ENCODE peak calls at places on chromosome 18, in seven cellular contexts. R, M, A, Y, X, P and S are unnamed samples.
A peak's percentile ranks its signal among the peaks of the same experiment; 100 is the strongest.

GRCh38 chr18:13511961-13512572 is 214.3 kb downstream of the FAM210A start:
- DNase-seq in R (no peak), M (no peak), A (no peak), Y (no peak), X (no peak), P (no peak), S (no peak)

GRCh38 chr18:48819276-48819675 is 131.5 kb downstream of the SMAD7 start:
- DNase-seq in R (no peak), M (peak; percentile 6), A (no peak), Y (no peak), X (no peak), P (no peak), S (no peak)

GRCh38 chr18:79566841-79567370 is 112.7 kb upstream of the CTDP1 start:
- DNase-seq in R (no peak), M (no peak), A (no peak), Y (no peak), X (no peak), P (no peak), S (no peak)

GRCh38 chr18:49597556-49597955 is 35.7 kb downstream of the LIPG start:
- DNase-seq in R (no peak), M (no peak), A (no peak), Y (no peak), X (no peak), P (no peak), S (no peak)

GRCh38 chr18:37253424-37254255 is 312.0 kb downstream of the CELF4 start:
- DNase-seq in R (no peak), M (peak; percentile 66), A (no peak), Y (peak; percentile 96), X (no peak), P (no peak), S (peak; percentile 98)

GRCh38 chr18:49745051-49746014 is 68.0 kb downstream of the ACAA2 start:
- DNase-seq in R (no peak), M (no peak), A (no peak), Y (no peak), X (no peak), P (no peak), S (no peak)

GRCh38 chr18:62937065-62937464 is 221.7 kb downstream of the PHLPP1 start:
- DNase-seq in R (no peak), M (no peak), A (no peak), Y (no peak), X (no peak), P (no peak), S (no peak)

GRCh38 chr18:80147418-80148315 is 38.6 kb downstream of the ADNP2 start:
- DNase-seq in R (peak; percentile 60), M (peak; percentile 77), A (no peak), Y (no peak), X (no peak), P (peak; percentile 77), S (no peak)

GRCh38 chr18:58247363-58247834 is 203.4 kb downstream of the NEDD4L start:
- DNase-seq in R (no peak), M (peak; percentile 38), A (no peak), Y (no peak), X (no peak), P (no peak), S (no peak)

GRCh38 chr18:11990541-11990940 is 9.2 kb downstream of the IMPA2 start:
- DNase-seq in R (no peak), M (no peak), A (no peak), Y (no peak), X (no peak), P (no peak), S (no peak)

GRCh38 chr18:48049757-48050156 is 119.3 kb upstream of the SMAD2 start:
- DNase-seq in R (no peak), M (no peak), A (no peak), Y (no peak), X (no peak), P (no peak), S (no peak)

GRCh38 chr18:57649536-57650495 is 28.2 kb upstream of the NARS1 start:
- DNase-seq in R (peak; percentile 49), M (no peak), A (no peak), Y (no peak), X (no peak), P (no peak), S (no peak)

GRCh38 chr18:75779450-75779849 is 351.9 kb upstream of the SMIM21 start:
- DNase-seq in R (no peak), M (no peak), A (no peak), Y (no peak), X (no peak), P (no peak), S (no peak)

DNA sequence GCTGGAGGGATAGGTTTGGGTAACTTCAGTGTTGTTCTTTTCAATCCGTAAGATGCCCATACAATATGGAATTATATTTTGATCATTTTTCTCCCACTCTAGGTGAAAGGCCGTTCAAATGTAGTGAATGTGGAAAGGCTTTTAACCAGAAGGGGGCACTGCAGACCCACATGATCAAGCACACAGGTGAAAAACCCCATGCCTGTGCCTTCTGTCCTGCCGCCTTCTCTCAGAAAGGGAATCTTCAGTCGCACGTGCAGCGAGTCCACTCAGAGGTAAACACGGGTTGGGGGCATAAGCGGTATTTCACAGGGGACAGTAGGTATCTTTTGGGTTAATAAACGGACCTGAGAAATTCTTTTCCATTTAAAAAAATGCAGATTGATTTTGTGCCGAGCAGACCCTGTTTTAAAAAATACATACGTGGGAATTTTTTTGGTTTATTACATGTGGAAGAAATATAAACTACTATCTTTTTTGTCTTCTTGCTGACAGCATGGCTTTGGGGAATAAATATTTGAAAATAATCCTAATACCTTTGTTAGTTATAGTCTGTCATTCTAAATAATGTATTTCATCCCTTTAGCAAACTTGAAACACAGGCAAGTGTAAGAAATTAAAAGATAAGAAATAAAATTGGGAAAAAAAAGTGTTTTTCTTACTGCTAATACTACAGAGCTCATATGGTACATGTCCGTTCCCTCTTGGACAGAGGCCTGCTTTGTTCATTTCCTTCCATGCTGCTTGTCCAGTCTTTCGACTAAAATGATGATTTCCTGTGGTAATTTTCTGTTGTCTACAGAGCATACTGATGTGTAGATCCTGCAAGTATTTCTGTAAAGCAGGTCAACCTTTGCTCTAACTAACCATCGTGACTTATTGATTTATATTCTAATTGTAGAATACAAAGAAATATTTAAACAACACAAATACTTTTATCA is 53.3 kb downstream of the ZNF236 start:
- DNase-seq in R (no peak), M (peak; percentile 69), A (peak; percentile 28), Y (peak; percentile 24), X (no peak), P (peak; percentile 48), S (peak; percentile 34)
- TF ChIP-seq SP1 in R (no peak), M (no peak), A (no peak), Y (no peak), X (no peak), P (no peak), S (no peak)

GRCh38 chr18:72283148-72283925 is 260.8 kb downstream of the CBLN2 start:
- DNase-seq in R (no peak), M (no peak), A (no peak), Y (no peak), X (no peak), P (no peak), S (no peak)
- TF ChIP-seq SP1 in R (no peak), M (no peak), A (no peak), Y (no peak), X (no peak), P (no peak), S (no peak)

GRCh38 chr18:45844938-45845337 is 19.5 kb downstream of the SIGLEC15 start:
- DNase-seq in R (no peak), M (no peak), A (no peak), Y (no peak), X (no peak), P (no peak), S (no peak)
- TF ChIP-seq SP1 in R (no peak), M (no peak), A (no peak), Y (no peak), X (no peak), P (no peak), S (no peak)

GRCh38 chr18:31835528-31836138 is 75.0 kb upstream of the SLC25A52 start:
- DNase-seq in R (no peak), M (no peak), A (no peak), Y (no peak), X (no peak), P (no peak), S (no peak)
- TF ChIP-seq SP1 in R (no peak), M (no peak), A (no peak), Y (no peak), X (no peak), P (no peak), S (no peak)

GRCh38 chr18:3624818-3625716 is 175.1 kb downstream of the TGIF1 start:
- DNase-seq in R (no peak), M (no peak), A (peak; percentile 86), Y (peak; percentile 75), X (no peak), P (no peak), S (no peak)

GRCh38 chr18:3624546-3624817 is 174.5 kb downstream of the TGIF1 start:
- DNase-seq in R (no peak), M (no peak), A (no peak), Y (no peak), X (no peak), P (no peak), S (no peak)

GRCh38 chr18:3625717-3626091 is 175.7 kb downstream of the TGIF1 start:
- DNase-seq in R (no peak), M (no peak), A (no peak), Y (no peak), X (no peak), P (no peak), S (no peak)

GRCh38 chr18:3626927-3627240 is 176.9 kb downstream of the TGIF1 start:
- DNase-seq in R (no peak), M (no peak), A (no peak), Y (no peak), X (no peak), P (no peak), S (no peak)

GRCh38 chr18:3623769-3624545 is 174.0 kb downstream of the TGIF1 start:
- DNase-seq in R (no peak), M (peak; percentile 45), A (peak; percentile 96), Y (peak; percentile 84), X (no peak), P (peak; percentile 98), S (no peak)
- TF ChIP-seq SP1 in R (no peak), M (no peak), A (no peak), Y (peak; percentile 82), X (no peak), P (no peak), S (no peak)

DNA sequence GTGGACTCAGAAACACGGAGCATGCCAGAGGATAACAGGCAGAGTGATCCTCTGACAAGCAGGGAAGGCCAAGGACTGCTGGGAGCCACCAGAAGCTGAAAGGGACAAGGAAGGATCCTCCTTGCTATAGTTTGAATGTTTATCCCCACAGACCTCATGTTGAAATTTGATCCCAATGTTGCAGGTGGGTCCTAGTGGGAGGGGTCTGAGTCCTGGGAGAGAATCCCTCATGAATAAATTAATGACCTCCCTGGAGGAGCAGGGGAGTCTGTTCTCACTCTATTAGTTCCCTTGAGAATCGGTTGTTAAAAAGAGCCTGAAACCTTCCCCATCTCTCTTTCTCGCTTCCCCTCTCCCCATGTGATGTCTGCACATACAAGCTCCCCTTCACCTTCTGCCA is 124.4 kb downstream of the FBXO15 start:
- DNase-seq in R (no peak), M (peak; percentile 20), A (no peak), Y (no peak), X (no peak), P (no peak), S (no peak)
- TF ChIP-seq SP1 in R (no peak), M (no peak), A (no peak), Y (no peak), X (peak; percentile 14), P (no peak), S (no peak)

GRCh38 chr18:35780937-35781336 is 191.5 kb upstream of the RMP24 start:
- DNase-seq in R (no peak), M (no peak), A (no peak), Y (no peak), X (no peak), P (no peak), S (no peak)
- TF ChIP-seq SP1 in R (no peak), M (no peak), A (no peak), Y (no peak), X (no peak), P (no peak), S (no peak)